ENCODE peak calls at places on chromosomes 1 and 21, in five cellular contexts. B, E, F, Z and Y are unnamed samples.

GRCh38 chr1:228336308-228337030 is 70.2 kb downstream of the TRIM11 start:
- DNase-seq in B (peak), E (no peak), F (no peak), Z (no peak), Y (no peak)

GRCh38 chr1:2639607-2640521 is 7.0 kb upstream of the MMEL1 start:
- DNase-seq in B (no peak), E (no peak), F (no peak), Z (no peak), Y (no peak)

GRCh38 chr1:145750444-145750843 is 31.1 kb downstream of the CD160 start:
- DNase-seq in B (peak), E (no peak), F (no peak), Z (no peak), Y (no peak)

GRCh38 chr1:13808729-13809131 is 108.7 kb downstream of the PRDM2 start:
- DNase-seq in B (peak), E (peak), F (peak), Z (no peak), Y (no peak)

GRCh38 chr1:2236695-2237677 is 8.9 kb downstream of the SKI start:
- DNase-seq in B (no peak), E (no peak), F (no peak), Z (peak), Y (no peak)

GRCh38 chr21:41328660-41329300 is 12.2 kb downstream of the FAM3B start:
- DNase-seq in B (peak), E (no peak), F (peak), Z (no peak), Y (no peak)

GRCh38 chr1:196723325-196724185 is 51.1 kb upstream of the CFHR3 start:
- DNase-seq in B (peak), E (peak), F (peak), Z (peak), Y (peak)

GRCh38 chr1:239297910-239298309 is 88.5 kb upstream of the CHRM3 start:
- DNase-seq in B (no peak), E (no peak), F (no peak), Z (no peak), Y (no peak)

GRCh38 chr1:22665752-22666151 is 12.7 kb downstream of the C1QB start:
- DNase-seq in B (peak), E (peak), F (peak), Z (peak), Y (peak)

GRCh38 chr1:211735208-211736170 is 60.1 kb upstream of the NEK2 start:
- DNase-seq in B (peak), E (peak), F (peak), Z (peak), Y (no peak)

GRCh38 chr1:37403166-37403565 is 71.2 kb upstream of the ZC3H12A start:
- DNase-seq in B (no peak), E (no peak), F (peak), Z (no peak), Y (no peak)

GRCh38 chr1:18100493-18101063 is 7.0 kb upstream of the IGSF21 start:
- DNase-seq in B (peak), E (peak), F (peak), Z (peak), Y (peak)

GRCh38 chr1:156086256-156086662 is 4.0 kb upstream of the MEX3A start:
- DNase-seq in B (peak), E (peak), F (no peak), Z (no peak), Y (no peak)

GRCh38 chr1:39105841-39106765 is 80.0 kb downstream of the NDUFS5 start:
- DNase-seq in B (no peak), E (peak), F (peak), Z (peak), Y (no peak)

GRCh38 chr1:31795801-31796621 is 19.8 kb downstream of the SPOCD1 start:
- DNase-seq in B (peak), E (peak), F (no peak), Z (no peak), Y (no peak)

GRCh38 chr1:116203936-116204335 is 92.7 kb downstream of the MAB21L3 start:
- DNase-seq in B (no peak), E (no peak), F (no peak), Z (no peak), Y (no peak)

GRCh38 chr1:41495171-41495948 is 10.9 kb upstream of the EDN2 start:
- DNase-seq in B (peak), E (peak), F (peak), Z (peak), Y (no peak)

GRCh38 chr1:2213576-2214505 is 14.3 kb upstream of the SKI start:
- DNase-seq in B (peak), E (peak), F (peak), Z (no peak), Y (no peak)

GRCh38 chr1:41333146-41333784 is 28.0 kb upstream of the FOXO6 start:
- DNase-seq in B (peak), E (peak), F (peak), Z (no peak), Y (no peak)

GRCh38 chr1:12709696-12710095 is 6.2 kb upstream of the AADACL3 start:
- DNase-seq in B (no peak), E (no peak), F (no peak), Z (no peak), Y (no peak)

GRCh38 chr1:209413062-209413461 is 170.5 kb upstream of the CAMK1G start:
- DNase-seq in B (no peak), E (no peak), F (no peak), Z (no peak), Y (no peak)

GRCh38 chr1:246786606-246787238 is 62.5 kb downstream of the SCCPDH start:
- DNase-seq in B (no peak), E (no peak), F (no peak), Z (no peak), Y (no peak)

GRCh38 chr1:6209661-6210605 is 4.0 kb downstream of the RNF207 start:
- DNase-seq in B (no peak), E (no peak), F (peak), Z (peak), Y (no peak)
- H3K18ac ChIP-seq in B (no peak), E (peak), F (no peak), Z (no peak), Y (peak)

GRCh38 chr1:27536767-27537166 is 46.8 kb upstream of the WASF2 start:
- DNase-seq in B (peak), E (peak), F (peak), Z (peak), Y (peak)
- H3K18ac ChIP-seq in B (peak), E (peak), F (no peak), Z (no peak), Y (peak)

DNA sequence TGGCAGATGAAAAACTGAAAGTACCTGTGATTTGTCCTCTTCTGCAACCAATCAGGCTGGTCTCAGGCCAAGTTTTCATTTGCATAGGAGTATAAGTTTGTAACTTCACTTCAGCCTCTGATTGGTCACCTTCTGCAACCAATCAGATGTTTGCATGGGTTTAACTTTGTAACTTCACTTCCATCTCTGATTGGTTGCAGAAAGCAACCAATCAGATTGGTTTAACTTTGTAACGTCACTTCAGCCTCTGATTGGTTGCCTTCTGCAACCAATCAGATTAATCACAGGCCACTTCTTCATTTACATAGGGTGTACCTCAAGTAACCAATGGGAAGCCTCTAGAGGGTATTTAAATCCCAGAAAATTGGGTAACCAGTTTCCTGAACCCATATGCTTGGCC is 18.9 kb upstream of the TUT4 start:
- DNase-seq in B (peak), E (peak), F (peak), Z (no peak), Y (no peak)
- H3K18ac ChIP-seq in B (no peak), E (no peak), F (no peak), Z (no peak), Y (no peak)

DNA sequence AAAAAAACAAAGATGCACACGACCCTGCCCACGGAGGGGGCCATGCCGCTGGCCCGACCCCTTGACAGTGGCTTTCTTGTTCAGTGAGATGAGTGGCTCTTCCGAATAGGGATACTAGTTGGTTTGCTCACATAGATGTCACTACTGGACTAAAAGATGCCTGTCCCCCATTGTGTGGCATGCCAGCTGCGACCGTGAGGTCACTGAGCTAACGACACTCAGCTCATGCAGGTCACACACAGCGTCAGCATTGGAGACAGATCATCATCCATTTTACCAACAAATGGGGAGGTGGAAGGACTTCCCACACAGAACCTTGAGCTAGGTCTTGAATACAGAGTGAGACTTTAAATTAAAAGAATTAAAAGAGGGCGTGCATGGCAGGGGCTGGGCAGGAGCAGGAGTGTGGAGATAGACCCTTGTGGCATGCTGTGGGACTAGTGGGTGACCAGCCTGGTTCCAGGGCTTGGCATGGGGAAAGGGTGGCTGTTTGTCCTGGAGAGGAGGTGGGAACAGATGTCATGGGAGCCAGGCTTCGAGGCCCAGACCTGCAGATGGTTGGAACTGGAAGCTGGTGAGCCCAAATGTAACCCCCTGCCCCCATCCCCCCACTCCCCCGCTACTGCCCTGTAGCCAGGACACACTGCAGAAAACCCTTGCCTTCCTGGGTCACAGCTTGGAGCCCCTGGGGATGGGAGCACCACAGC is 12.4 kb downstream of the SLC1A7 start:
- DNase-seq in B (no peak), E (no peak), F (no peak), Z (no peak), Y (no peak)
- H3K18ac ChIP-seq in B (peak), E (no peak), F (no peak), Z (no peak), Y (no peak)